ENCODE peak calls at places on chromosome 22, in six cellular contexts. One of them, this sample, is unnamed.

GRCh38 chr22:41638124-41638523 is 17.0 kb downstream of the XRCC6 start:
- DNase-seq in BE2C: no peak
- DNase-seq in colonic mucosa: no peak
- DNase-seq in progenitor cell of endocrine pancreas: no peak
- DNase-seq in transverse colon: no peak
- DNase-seq in GM23338: no peak
- DNase-seq in this sample: no peak

GRCh38 chr22:50083462-50084081 is 1.7 kb downstream of the MLC1 start:
- DNase-seq in colonic mucosa: no peak
- DNase-seq in GM23338: no peak
- DNase-seq in progenitor cell of endocrine pancreas: no peak
- DNase-seq in transverse colon: no peak
- DNase-seq in BE2C: no peak
- DNase-seq in this sample: no peak

GRCh38 chr22:39207141-39208012 is 37.4 kb downstream of the PDGFB start:
- DNase-seq in colonic mucosa: no peak
- DNase-seq in progenitor cell of endocrine pancreas: no peak
- DNase-seq in transverse colon: peak; percentile 29
- DNase-seq in GM23338: no peak
- DNase-seq in BE2C: no peak
- DNase-seq in this sample: no peak

GRCh38 chr22:38176170-38176741 is 5.4 kb downstream of the PLA2G6 start:
- DNase-seq in GM23338: no peak
- DNase-seq in BE2C: peak; percentile 55
- DNase-seq in colonic mucosa: no peak
- DNase-seq in progenitor cell of endocrine pancreas: no peak
- DNase-seq in transverse colon: peak; percentile 56
- DNase-seq in this sample: no peak

GRCh38 chr22:34620832-34621231 is 445.1 kb upstream of the ISX start:
- DNase-seq in BE2C: no peak
- DNase-seq in progenitor cell of endocrine pancreas: no peak
- DNase-seq in colonic mucosa: no peak
- DNase-seq in transverse colon: no peak
- DNase-seq in GM23338: no peak
- DNase-seq in this sample: no peak

GRCh38 chr22:33300165-33300564 is 242.0 kb upstream of the SYN3 start:
- DNase-seq in GM23338: no peak
- DNase-seq in progenitor cell of endocrine pancreas: no peak
- DNase-seq in transverse colon: no peak
- DNase-seq in BE2C: no peak
- DNase-seq in colonic mucosa: no peak
- DNase-seq in this sample: no peak

GRCh38 chr22:17665884-17666283 is 27.3 kb downstream of the BCL2L13 start:
- DNase-seq in GM23338: no peak
- DNase-seq in colonic mucosa: no peak
- DNase-seq in BE2C: no peak
- DNase-seq in transverse colon: no peak
- DNase-seq in progenitor cell of endocrine pancreas: no peak
- DNase-seq in this sample: no peak

GRCh38 chr22:29245626-29246385 is 22.0 kb downstream of the RHBDD3 start:
- DNase-seq in colonic mucosa: peak; percentile 69
- DNase-seq in BE2C: peak; percentile 72
- DNase-seq in GM23338: peak; percentile 73
- DNase-seq in progenitor cell of endocrine pancreas: peak; percentile 64
- DNase-seq in transverse colon: peak; percentile 75
- DNase-seq in this sample: peak; percentile 84

GRCh38 chr22:46366801-46367706 is 31.5 kb downstream of the TRMU start:
- DNase-seq in BE2C: no peak
- DNase-seq in colonic mucosa: no peak
- DNase-seq in transverse colon: peak; percentile 59
- DNase-seq in progenitor cell of endocrine pancreas: no peak
- DNase-seq in GM23338: no peak
- DNase-seq in this sample: no peak

GRCh38 chr22:45731041-45731797 is 59.6 kb downstream of the ATXN10 start:
- DNase-seq in transverse colon: peak; percentile 16
- DNase-seq in colonic mucosa: peak; percentile 26
- DNase-seq in GM23338: peak; percentile 44
- DNase-seq in BE2C: no peak
- DNase-seq in progenitor cell of endocrine pancreas: no peak
- DNase-seq in this sample: no peak

GRCh38 chr22:44372611-44373010 is 59.9 kb upstream of the SHISAL1 start:
- DNase-seq in transverse colon: no peak
- DNase-seq in progenitor cell of endocrine pancreas: no peak
- DNase-seq in GM23338: no peak
- DNase-seq in colonic mucosa: no peak
- DNase-seq in BE2C: peak; percentile 3
- DNase-seq in this sample: peak; percentile 1

GRCh38 chr22:17132112-17132511 is 11.0 kb upstream of the TMEM121B start:
- DNase-seq in progenitor cell of endocrine pancreas: no peak
- DNase-seq in transverse colon: no peak
- DNase-seq in colonic mucosa: no peak
- DNase-seq in GM23338: no peak
- DNase-seq in BE2C: no peak
- DNase-seq in this sample: no peak

GRCh38 chr22:28799125-28799833 is 1.1 kb downstream of the XBP1 start:
- DNase-seq in progenitor cell of endocrine pancreas: no peak
- DNase-seq in GM23338: peak; percentile 36
- DNase-seq in colonic mucosa: peak; percentile 62
- DNase-seq in transverse colon: peak; percentile 69
- DNase-seq in BE2C: peak; percentile 40
- DNase-seq in this sample: no peak

GRCh38 chr22:43983808-43984207 is 28.6 kb downstream of the SAMM50 start:
- DNase-seq in BE2C: no peak
- DNase-seq in GM23338: no peak
- DNase-seq in colonic mucosa: no peak
- DNase-seq in progenitor cell of endocrine pancreas: no peak
- DNase-seq in transverse colon: no peak
- DNase-seq in this sample: no peak

GRCh38 chr22:44870021-44870420 is 117.6 kb downstream of the ARHGAP8 start:
- DNase-seq in progenitor cell of endocrine pancreas: no peak
- DNase-seq in transverse colon: no peak
- DNase-seq in GM23338: peak; percentile 29
- DNase-seq in BE2C: peak; percentile 54
- DNase-seq in colonic mucosa: no peak
- DNase-seq in this sample: no peak

GRCh38 chr22:28187612-28188011 is 268.6 kb upstream of the PITPNB start:
- DNase-seq in GM23338: peak; percentile 53
- DNase-seq in BE2C: no peak
- DNase-seq in progenitor cell of endocrine pancreas: no peak
- DNase-seq in colonic mucosa: no peak
- DNase-seq in transverse colon: no peak
- DNase-seq in this sample: no peak

GRCh38 chr22:50014655-50015401 is 2.3 kb upstream of the IL17REL start:
- DNase-seq in BE2C: peak; percentile 12
- DNase-seq in GM23338: peak; percentile 40
- DNase-seq in transverse colon: peak; percentile 5
- DNase-seq in progenitor cell of endocrine pancreas: no peak
- DNase-seq in colonic mucosa: no peak
- DNase-seq in this sample: no peak

GRCh38 chr22:35258144-35258988 is 1.1 kb downstream of the HMGXB4 start:
- DNase-seq in transverse colon: peak; percentile 17
- DNase-seq in colonic mucosa: peak; percentile 36
- DNase-seq in progenitor cell of endocrine pancreas: no peak
- DNase-seq in GM23338: peak; percentile 75
- DNase-seq in BE2C: peak; percentile 16
- DNase-seq in this sample: no peak

GRCh38 chr22:45067731-45068130 is 57.9 kb upstream of the PHF21B start:
- DNase-seq in transverse colon: no peak
- DNase-seq in progenitor cell of endocrine pancreas: no peak
- DNase-seq in BE2C: no peak
- DNase-seq in colonic mucosa: no peak
- DNase-seq in GM23338: no peak
- DNase-seq in this sample: no peak

GRCh38 chr22:29946220-29946619 is 63.2 kb downstream of the MTMR3 start:
- DNase-seq in colonic mucosa: no peak
- DNase-seq in GM23338: no peak
- DNase-seq in progenitor cell of endocrine pancreas: no peak
- DNase-seq in transverse colon: no peak
- DNase-seq in BE2C: no peak
- DNase-seq in this sample: no peak

DNA sequence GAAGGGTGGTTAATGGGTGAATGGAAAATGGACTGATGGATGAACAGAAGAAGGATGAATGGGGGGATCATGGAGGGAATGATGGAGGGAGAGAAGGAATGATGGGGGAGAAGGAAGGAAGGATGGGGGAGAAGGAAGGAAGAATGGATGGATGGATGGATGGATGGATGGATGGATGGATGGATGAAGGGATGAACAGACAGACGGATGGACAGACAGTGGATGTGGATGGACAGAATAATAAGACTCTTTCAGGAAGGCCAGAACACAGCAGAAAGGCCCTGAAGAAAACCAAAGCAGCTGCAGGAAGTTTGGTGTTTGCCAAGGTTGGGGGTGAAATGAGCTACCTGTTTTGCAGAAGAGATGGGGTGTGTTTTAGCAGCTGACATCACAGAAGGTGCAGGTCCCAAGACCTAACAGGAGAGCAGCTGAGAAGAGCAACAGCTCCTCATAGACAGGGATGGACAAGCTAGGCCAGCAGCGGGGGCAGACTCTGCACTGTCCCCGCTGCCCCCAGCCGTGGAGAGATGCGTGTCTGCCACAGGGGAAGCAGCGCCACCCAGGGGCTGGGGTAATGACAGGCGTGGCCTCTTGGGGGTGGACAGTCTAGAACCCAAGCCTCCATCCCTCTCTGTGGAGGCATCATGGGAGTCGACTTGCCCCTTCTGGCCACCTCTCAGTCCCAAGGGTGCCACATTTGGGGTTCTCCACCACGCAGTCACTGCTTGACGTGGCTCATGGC is 17.9 kb downstream of the C1QTNF6 start:
- DNase-seq in BE2C: no peak
- DNase-seq in progenitor cell of endocrine pancreas: no peak
- DNase-seq in transverse colon: no peak
- DNase-seq in colonic mucosa: no peak
- DNase-seq in GM23338: no peak
- DNase-seq in this sample: peak; percentile 1
- TF ChIP-seq CTCF in BE2C: no peak
- TF ChIP-seq CTCF in progenitor cell of endocrine pancreas: no peak
- TF ChIP-seq CTCF in transverse colon: no peak
- TF ChIP-seq CTCF in colonic mucosa: no peak
- TF ChIP-seq CTCF in GM23338: no peak
- TF ChIP-seq CTCF in this sample: no peak

DNA sequence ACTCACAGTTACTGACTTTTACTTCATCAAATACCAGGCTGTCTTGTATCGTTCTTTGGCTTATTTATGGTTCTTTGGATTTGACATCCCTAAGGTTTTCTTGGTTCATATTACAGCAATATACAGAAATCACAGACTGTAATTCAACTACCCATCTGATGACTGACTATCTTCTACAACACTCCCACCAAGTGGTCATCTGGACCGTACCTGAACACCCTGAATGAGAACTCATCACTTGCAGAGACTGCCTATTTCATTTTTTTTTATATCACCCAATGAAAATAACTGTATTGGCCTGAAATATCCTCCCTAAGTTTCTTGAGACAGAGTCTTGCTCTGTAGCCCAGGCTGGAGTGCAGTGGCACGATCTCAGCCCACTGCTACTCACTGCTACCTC is 9.5 kb upstream of the UPB1 start:
- DNase-seq in GM23338: no peak
- DNase-seq in colonic mucosa: no peak
- DNase-seq in progenitor cell of endocrine pancreas: no peak
- DNase-seq in BE2C: peak; percentile 29
- DNase-seq in transverse colon: no peak
- DNase-seq in this sample: no peak
- TF ChIP-seq CTCF in GM23338: no peak
- TF ChIP-seq CTCF in colonic mucosa: no peak
- TF ChIP-seq CTCF in progenitor cell of endocrine pancreas: no peak
- TF ChIP-seq CTCF in BE2C: peak; percentile 69
- TF ChIP-seq CTCF in transverse colon: no peak
- TF ChIP-seq CTCF in this sample: no peak

GRCh38 chr22:48627966-48628365 is 1199.7 kb downstream of the BRD1 start:
- DNase-seq in GM23338: no peak
- DNase-seq in colonic mucosa: no peak
- DNase-seq in transverse colon: no peak
- DNase-seq in BE2C: no peak
- DNase-seq in progenitor cell of endocrine pancreas: no peak
- DNase-seq in this sample: no peak

GRCh38 chr22:48629631-48630443 is 1197.8 kb downstream of the BRD1 start:
- DNase-seq in progenitor cell of endocrine pancreas: no peak
- DNase-seq in transverse colon: no peak
- DNase-seq in BE2C: no peak
- DNase-seq in colonic mucosa: no peak
- DNase-seq in GM23338: no peak
- DNase-seq in this sample: no peak

GRCh38 chr22:48627203-48627602 is 1200.5 kb downstream of the BRD1 start:
- DNase-seq in transverse colon: no peak
- DNase-seq in BE2C: no peak
- DNase-seq in progenitor cell of endocrine pancreas: no peak
- DNase-seq in GM23338: no peak
- DNase-seq in colonic mucosa: no peak
- DNase-seq in this sample: no peak

GRCh38 chr22:48630444-48630777 is 1197.3 kb downstream of the BRD1 start:
- DNase-seq in transverse colon: no peak
- DNase-seq in progenitor cell of endocrine pancreas: no peak
- DNase-seq in GM23338: no peak
- DNase-seq in BE2C: no peak
- DNase-seq in colonic mucosa: no peak
- DNase-seq in this sample: no peak

GRCh38 chr22:48628891-48629559 is 1198.6 kb downstream of the BRD1 start:
- DNase-seq in colonic mucosa: no peak
- DNase-seq in progenitor cell of endocrine pancreas: no peak
- DNase-seq in transverse colon: no peak
- DNase-seq in GM23338: no peak
- DNase-seq in BE2C: no peak
- DNase-seq in this sample: no peak
- TF ChIP-seq CTCF in colonic mucosa: no peak
- TF ChIP-seq CTCF in progenitor cell of endocrine pancreas: no peak
- TF ChIP-seq CTCF in transverse colon: no peak
- TF ChIP-seq CTCF in GM23338: no peak
- TF ChIP-seq CTCF in BE2C: no peak
- TF ChIP-seq CTCF in this sample: no peak

DNA sequence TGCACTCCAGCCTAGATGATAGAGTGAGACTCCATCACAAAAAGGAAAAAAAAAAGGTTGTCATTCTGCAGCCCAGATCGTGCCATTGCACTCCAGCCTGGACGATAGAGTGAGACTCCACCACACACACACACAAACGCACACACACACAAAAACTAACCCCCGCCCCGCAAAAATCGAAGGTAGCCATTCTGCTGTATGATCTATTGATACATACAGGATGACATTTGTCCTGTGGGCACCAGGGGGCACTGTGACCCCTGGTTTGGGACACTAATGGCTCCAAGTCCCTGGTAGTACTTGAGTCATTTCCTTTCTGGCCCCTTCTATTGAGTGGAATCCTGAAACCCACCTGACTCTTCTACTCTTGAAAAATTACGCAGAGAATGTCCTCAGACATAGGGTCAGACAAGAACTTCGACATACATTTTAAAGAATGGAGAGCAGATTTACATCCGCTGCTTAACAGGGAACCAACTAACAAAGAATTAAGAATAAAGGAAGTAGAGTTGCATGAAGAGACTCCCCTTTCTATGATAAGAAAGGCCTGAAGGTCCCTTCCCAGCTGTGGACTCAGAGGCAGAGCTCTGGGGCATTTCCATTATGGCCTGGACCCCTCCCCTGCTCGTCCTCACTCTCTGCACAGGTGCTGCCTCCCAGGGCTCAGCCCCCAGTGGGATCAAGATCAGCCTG is 35.0 kb upstream of the PRAME start:
- DNase-seq in GM23338: peak; percentile 78
- DNase-seq in colonic mucosa: peak; percentile 32
- DNase-seq in transverse colon: peak; percentile 38
- DNase-seq in BE2C: peak; percentile 67
- DNase-seq in progenitor cell of endocrine pancreas: no peak
- DNase-seq in this sample: peak; percentile 78
- TF ChIP-seq CTCF in GM23338: peak; percentile 80
- TF ChIP-seq CTCF in colonic mucosa: peak; percentile 41
- TF ChIP-seq CTCF in transverse colon: peak; percentile 43
- TF ChIP-seq CTCF in BE2C: peak; percentile 89
- TF ChIP-seq CTCF in progenitor cell of endocrine pancreas: peak; percentile 71
- TF ChIP-seq CTCF in this sample: peak; percentile 75

GRCh38 chr22:42967933-42968332 is 47.0 kb downstream of the PACSIN2 start:
- DNase-seq in progenitor cell of endocrine pancreas: no peak
- DNase-seq in BE2C: no peak
- DNase-seq in GM23338: no peak
- DNase-seq in transverse colon: peak; percentile 58
- DNase-seq in colonic mucosa: peak; percentile 50
- DNase-seq in this sample: no peak
- TF ChIP-seq CTCF in progenitor cell of endocrine pancreas: no peak
- TF ChIP-seq CTCF in BE2C: no peak
- TF ChIP-seq CTCF in GM23338: no peak
- TF ChIP-seq CTCF in transverse colon: no peak
- TF ChIP-seq CTCF in colonic mucosa: no peak
- TF ChIP-seq CTCF in this sample: no peak

This sample was measured in glutamatergic neuron.